ENCODE peak calls at places on chromosomes 11 and 22, in six cellular contexts. G, U, V, X, Z and K are unnamed samples.
A peak's percentile ranks its signal among the peaks of the same experiment; 100 is the strongest.

GRCh38 chr22:31620756-31621480 is 41.1 kb downstream of the PISD start:
- DNase-seq in G (no peak), U (no peak), V (no peak), X (no peak), Z (no peak), K (no peak)

GRCh38 chr22:23245045-23245798 is 64.9 kb downstream of the BCR start:
- DNase-seq in G (no peak), U (no peak), V (no peak), X (no peak), Z (peak; percentile 41), K (peak; percentile 70)

GRCh38 chr11:124586247-124586860 is 16.6 kb downstream of the OR8A1 start:
- DNase-seq in G (peak; percentile 39), U (no peak), V (peak; percentile 60), X (peak; percentile 64), Z (peak; percentile 64), K (peak; percentile 41)

GRCh38 chr22:46077669-46078099 is 72.6 kb upstream of the PPARA start:
- DNase-seq in G (peak; percentile 25), U (no peak), V (peak; percentile 26), X (peak; percentile 1), Z (peak; percentile 61), K (peak; percentile 37)

GRCh38 chr11:63371396-63371795 is 1.8 kb downstream of the SLC22A9 start:
- DNase-seq in G (no peak), U (no peak), V (no peak), X (no peak), Z (no peak), K (no peak)

GRCh38 chr11:112886707-112887370 is 74.4 kb upstream of the NCAM1 start:
- DNase-seq in G (no peak), U (no peak), V (no peak), X (no peak), Z (no peak), K (no peak)

GRCh38 chr22:30005213-30005857 is 74.9 kb upstream of the HORMAD2 start:
- DNase-seq in G (peak; percentile 66), U (peak; percentile 26), V (peak; percentile 79), X (peak; percentile 76), Z (peak; percentile 82), K (peak; percentile 73)

GRCh38 chr11:2299773-2300172 is 1.9 kb downstream of the C11orf21 start:
- DNase-seq in G (no peak), U (no peak), V (no peak), X (no peak), Z (no peak), K (no peak)

GRCh38 chr11:123729602-123730001 is 11.9 kb downstream of the ZNF202 start:
- DNase-seq in G (no peak), U (no peak), V (no peak), X (no peak), Z (no peak), K (no peak)

GRCh38 chr11:117055449-117055848 is 42.8 kb downstream of the SIK3 start:
- DNase-seq in G (no peak), U (no peak), V (no peak), X (no peak), Z (no peak), K (no peak)

GRCh38 chr11:118338637-118339061 is 3.9 kb downstream of the CD3D start:
- DNase-seq in G (peak; percentile 63), U (no peak), V (no peak), X (no peak), Z (no peak), K (no peak)

GRCh38 chr11:18650859-18651557 is 16.9 kb upstream of the SPTY2D1 start:
- DNase-seq in G (peak; percentile 58), U (peak; percentile 45), V (peak; percentile 34), X (peak; percentile 5), Z (no peak), K (peak; percentile 59)

GRCh38 chr11:94768602-94769511 is 701 bp downstream of the AMOTL1 start:
- DNase-seq in G (peak; percentile 26), U (peak; percentile 4), V (peak; percentile 50), X (peak; percentile 51), Z (peak; percentile 75), K (peak; percentile 27)

GRCh38 chr11:29518389-29519174 is 498.2 kb downstream of the KCNA4 start:
- DNase-seq in G (no peak), U (no peak), V (no peak), X (no peak), Z (no peak), K (no peak)

DNA sequence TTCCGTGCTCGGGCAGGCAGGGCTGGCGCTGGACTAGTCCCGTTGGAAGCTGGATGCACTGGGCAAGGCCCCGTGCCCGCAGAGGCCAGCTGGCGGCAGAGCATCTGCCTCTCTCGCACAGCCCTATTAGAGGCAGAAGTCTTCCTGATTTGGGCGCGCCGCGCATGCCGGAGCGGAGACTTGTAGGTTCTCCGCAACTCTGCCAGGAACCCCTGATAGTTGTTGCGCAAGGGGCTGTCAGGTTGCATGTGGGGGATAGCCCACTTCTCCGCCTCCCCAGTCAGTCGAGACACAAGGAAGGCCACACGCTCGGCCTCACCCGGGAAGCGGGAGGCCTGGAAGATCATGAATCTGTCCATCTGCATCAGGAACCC is 1.2 kb downstream of the RTL6 start:
- DNase-seq in G (no peak), U (no peak), V (no peak), X (peak; percentile 7), Z (peak; percentile 51), K (peak; percentile 24)
- H3K4me3 ChIP-seq in G (peak overlapping the region; percentile 92), U (no peak overlapping the region), V (no peak overlapping the region), X (peak overlapping the region; percentile 98), Z (peak overlapping the region; percentile 89), K (no peak overlapping the region)

GRCh38 chr22:49929553-49929979 is 11.1 kb downstream of the CRELD2 start:
- DNase-seq in G (peak; percentile 76), U (peak; percentile 80), V (peak; percentile 76), X (peak; percentile 66), Z (peak; percentile 85), K (peak; percentile 46)
- H3K4me3 ChIP-seq in G (peak overlapping the region; percentile 6), U (no peak overlapping the region), V (no peak overlapping the region), X (no peak overlapping the region), Z (no peak overlapping the region), K (no peak overlapping the region)

GRCh38 chr11:12777208-12777874 is 103.1 kb downstream of the TEAD1 start:
- DNase-seq in G (no peak), U (no peak), V (no peak), X (no peak), Z (no peak), K (no peak)
- H3K4me3 ChIP-seq in G (no peak overlapping the region), U (no peak overlapping the region), V (no peak overlapping the region), X (no peak overlapping the region), Z (no peak overlapping the region), K (no peak overlapping the region)

GRCh38 chr11:69918938-69919650 is 99.9 kb upstream of the FGF3 start:
- DNase-seq in G (peak; percentile 70), U (peak; percentile 65), V (peak; percentile 68), X (peak; percentile 68), Z (peak; percentile 88), K (peak; percentile 85)

GRCh38 chr11:69921429-69922014 is 102.3 kb upstream of the FGF3 start:
- DNase-seq in G (no peak), U (no peak), V (no peak), X (no peak), Z (no peak), K (no peak)

GRCh38 chr11:69919659-69920499 is 100.7 kb upstream of the FGF3 start:
- DNase-seq in G (no peak), U (no peak), V (no peak), X (no peak), Z (peak; percentile 25), K (peak; percentile 16)

GRCh38 chr11:69922015-69922595 is 102.9 kb upstream of the FGF3 start:
- DNase-seq in G (no peak), U (no peak), V (no peak), X (no peak), Z (no peak), K (no peak)

DNA sequence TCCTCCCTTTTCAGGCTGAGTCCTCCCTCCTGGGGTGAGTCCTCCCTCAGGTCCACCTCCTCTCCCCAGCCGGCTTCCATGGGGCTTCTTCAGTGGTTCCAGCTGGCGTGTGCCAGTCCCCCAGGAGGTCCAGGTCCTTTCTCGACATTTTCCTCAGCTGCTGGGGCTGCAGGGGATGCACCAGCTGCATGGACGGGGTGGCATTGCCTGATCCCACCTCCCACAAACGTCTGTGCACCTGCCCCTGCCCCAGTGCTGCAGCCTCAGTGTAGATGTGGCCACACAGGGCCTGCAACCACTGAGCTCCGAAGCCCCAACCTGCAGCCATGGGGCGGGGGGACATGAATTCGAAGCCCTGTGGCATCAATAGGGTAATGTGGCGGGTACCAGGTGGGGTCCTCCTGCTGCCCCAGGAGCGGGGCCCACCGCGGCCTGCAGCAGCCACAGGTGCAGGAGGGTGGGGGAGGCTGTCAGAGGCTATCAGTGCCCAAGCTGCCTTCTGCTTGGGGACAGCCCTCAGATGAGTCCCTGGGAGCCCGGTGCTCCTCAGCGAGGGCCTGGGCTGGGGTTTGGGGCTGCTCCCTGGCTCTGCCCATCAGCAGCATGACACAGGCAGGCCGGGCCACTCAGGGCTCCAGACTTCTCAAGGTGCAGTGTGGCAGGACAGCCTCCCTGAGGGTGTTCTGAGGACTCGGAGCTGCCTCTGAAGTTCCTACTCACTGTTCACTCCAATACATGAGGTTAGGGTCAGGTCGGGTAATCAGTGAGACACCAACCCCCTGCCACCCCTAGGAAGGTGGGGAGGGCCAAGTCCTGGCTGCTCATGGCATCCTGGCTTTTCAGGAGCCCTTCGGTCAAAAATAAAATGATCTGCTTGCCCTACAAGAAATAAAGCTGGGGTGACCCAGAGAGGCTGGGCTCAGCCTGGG is 101.5 kb upstream of the FGF3 start:
- DNase-seq in G (peak; percentile 15), U (no peak), V (peak; percentile 5), X (no peak), Z (peak; percentile 26), K (no peak)
- H3K4me3 ChIP-seq in G (no peak overlapping the region), U (no peak overlapping the region), V (no peak overlapping the region), X (no peak overlapping the region), Z (no peak overlapping the region), K (no peak overlapping the region)

GRCh38 chr22:38927033-38927789 is 30.2 kb upstream of the APOBEC3A start:
- DNase-seq in G (peak; percentile 90), U (peak; percentile 53), V (peak; percentile 88), X (peak; percentile 80), Z (peak; percentile 85), K (peak; percentile 85)
- H3K4me3 ChIP-seq in G (peak overlapping the region; percentile 41), U (no peak overlapping the region), V (no peak overlapping the region), X (no peak overlapping the region), Z (peak overlapping the region; percentile 59), K (peak overlapping the region; percentile 53)

GRCh38 chr11:57662893-57663292 is 5.0 kb upstream of the ZDHHC5 start:
- DNase-seq in G (no peak), U (no peak), V (no peak), X (no peak), Z (no peak), K (no peak)

GRCh38 chr11:57668467-57668890 is 565 bp downstream of the ZDHHC5 start:
- DNase-seq in G (no peak), U (no peak), V (no peak), X (no peak), Z (no peak), K (no peak)

GRCh38 chr11:57663975-57664374 is 3.9 kb upstream of the ZDHHC5 start:
- DNase-seq in G (no peak), U (no peak), V (no peak), X (no peak), Z (no peak), K (no peak)

GRCh38 chr11:57667065-57667714 is 724 bp upstream of the ZDHHC5 start:
- DNase-seq in G (peak; percentile 99), U (peak; percentile 93), V (peak; percentile 95), X (peak; percentile 99), Z (peak; percentile 99), K (peak; percentile 98)

GRCh38 chr11:57667715-57668466 is at the start of gene ZDHHC5:
- DNase-seq in G (peak; percentile 98), U (peak; percentile 100), V (peak; percentile 99), X (peak; percentile 100), Z (peak; percentile 100), K (peak; percentile 100)
- H3K4me3 ChIP-seq in G (peak within 1 kb of the TSS; percentile 94), U (peak within 1 kb of the TSS; percentile 81), V (peak within 1 kb of the TSS; percentile 95), X (peak within 1 kb of the TSS; percentile 83), Z (peak within 1 kb of the TSS; percentile 92), K (peak within 1 kb of the TSS; percentile 79)